ENCODE peak calls at places on chromosomes 16 and 17, in six cellular contexts. G, D, H, Q, F and S are unnamed samples.

GRCh38 chr17:65355246-65355645 is 206.2 kb downstream of the AXIN2 start:
- DNase-seq in F (no peak), Q (no peak), G (no peak), D (no peak), H (no peak), S (no peak)

GRCh38 chr17:16349461-16349860 is 3.8 kb downstream of the CENPV start:
- DNase-seq in Q (no peak), H (no peak), F (no peak), D (no peak), G (no peak), S (no peak)

GRCh38 chr17:4514206-4514605 is 15.5 kb downstream of the SPNS2 start:
- DNase-seq in G (no peak), F (no peak), Q (no peak), D (no peak), H (no peak), S (no peak)

GRCh38 chr17:76972046-76972641 is 103.9 kb downstream of the MGAT5B start:
- DNase-seq in H (no peak), F (no peak), G (no peak), D (no peak), Q (no peak), S (no peak)

GRCh38 chr16:19001788-19002187 is 18.1 kb downstream of the TMC7 start:
- DNase-seq in Q (peak; percentile 75), D (no peak), H (no peak), F (peak; percentile 72), G (no peak), S (no peak)

GRCh38 chr17:16304832-16305231 is 48.4 kb downstream of the CENPV start:
- DNase-seq in Q (peak; percentile 25), G (peak; percentile 3), H (peak; percentile 25), D (peak; percentile 40), F (no peak), S (no peak)

GRCh38 chr16:50702725-50703124 is 9.3 kb downstream of the NOD2 start:
- DNase-seq in Q (no peak), F (no peak), D (no peak), G (no peak), H (no peak), S (no peak)

GRCh38 chr16:75286996-75287395 is 35.6 kb upstream of the BCAR1 start:
- DNase-seq in Q (no peak), D (no peak), H (no peak), F (no peak), G (no peak), S (no peak)

GRCh38 chr16:55622930-55623561 is 32.7 kb upstream of the SLC6A2 start:
- DNase-seq in H (peak; percentile 13), G (no peak), D (no peak), Q (no peak), F (peak; percentile 25), S (no peak)

GRCh38 chr17:40726919-40727318 is 23.4 kb upstream of the KRT24 start:
- DNase-seq in F (no peak), G (no peak), Q (no peak), H (no peak), D (peak; percentile 8), S (no peak)

GRCh38 chr17:3982541-3983017 is 18.3 kb upstream of the ATP2A3 start:
- DNase-seq in Q (no peak), H (no peak), D (no peak), G (no peak), F (no peak), S (no peak)

GRCh38 chr16:29784901-29785500 is 5.5 kb upstream of the KIF22 start:
- DNase-seq in D (peak; percentile 80), H (peak; percentile 76), F (no peak), G (no peak), Q (peak; percentile 73), S (peak; percentile 42)

GRCh38 chr16:56912746-56913703 is 18.9 kb upstream of the HERPUD1 start:
- DNase-seq in D (no peak), Q (peak; percentile 85), F (no peak), G (no peak), H (no peak), S (no peak)

GRCh38 chr17:9937901-9938300 is 32.8 kb upstream of the RCVRN start:
- DNase-seq in D (no peak), H (no peak), G (no peak), F (no peak), Q (no peak), S (no peak)

GRCh38 chr17:49931416-49931815 is 37.6 kb upstream of the DLX4 start:
- DNase-seq in G (no peak), Q (no peak), H (no peak), F (no peak), D (no peak), S (no peak)

GRCh38 chr16:6541262-6541661 is 791.4 kb upstream of the RBFOX1 start:
- DNase-seq in Q (no peak), D (no peak), F (no peak), H (no peak), G (no peak), S (no peak)

GRCh38 chr17:9098242-9098641 is 76.9 kb downstream of the NTN1 start:
- DNase-seq in F (no peak), D (no peak), G (no peak), H (no peak), Q (no peak), S (no peak)

GRCh38 chr16:85245307-85246172 is 133.3 kb upstream of the CIBAR2 start:
- DNase-seq in F (peak; percentile 55), G (peak; percentile 63), D (peak; percentile 55), Q (peak; percentile 67), H (peak; percentile 74), S (peak; percentile 59)

GRCh38 chr17:62892870-62893338 is 73.1 kb upstream of the TANC2 start:
- DNase-seq in H (no peak), Q (peak; percentile 81), F (peak; percentile 32), G (no peak), D (peak; percentile 26), S (peak; percentile 12)

GRCh38 chr16:84175351-84176081 is 11.3 kb downstream of the TAF1C start:
- DNase-seq in Q (no peak), D (peak; percentile 48), G (peak; percentile 70), H (peak; percentile 73), F (no peak), S (peak; percentile 51)

GRCh38 chr17:63150994-63151464 is 185.0 kb downstream of the TANC2 start:
- DNase-seq in F (peak; percentile 61), Q (no peak), D (no peak), H (peak; percentile 30), G (peak; percentile 84), S (no peak)

GRCh38 chr16:66446737-66447136 is 19.6 kb downstream of the BEAN1 start:
- DNase-seq in G (no peak), D (no peak), H (no peak), Q (no peak), F (no peak), S (no peak)

GRCh38 chr17:74130841-74131240 is 72.6 kb upstream of the RPL38 start:
- DNase-seq in H (no peak), G (no peak), F (no peak), D (no peak), Q (no peak), S (no peak)

GRCh38 chr16:51326131-51326856 is 175.2 kb upstream of the SALL1 start:
- DNase-seq in F (peak; percentile 93), Q (peak; percentile 60), H (no peak), G (no peak), D (no peak), S (no peak)

GRCh38 chr16:1871974-1872635 is at the start of gene MEIOB:
- DNase-seq in D (no peak), H (peak; percentile 70), G (peak; percentile 56), F (no peak), Q (peak; percentile 10), S (no peak)

GRCh38 chr16:21663889-21664647 is at the start of gene OTOA:
- DNase-seq in Q (no peak), G (no peak), D (peak; percentile 24), H (peak; percentile 34), F (no peak), S (no peak)

GRCh38 chr16:23436992-23437391 is 16.0 kb downstream of the COG7 start:
- DNase-seq in Q (no peak), H (no peak), G (no peak), D (no peak), F (no peak), S (no peak)

GRCh38 chr16:85453701-85454100 is 159.4 kb upstream of the GSE1 start:
- DNase-seq in G (no peak), D (no peak), Q (no peak), F (no peak), H (no peak), S (no peak)

GRCh38 chr17:44121206-44121605 is 2.2 kb downstream of the HDAC5 start:
- DNase-seq in D (no peak), F (no peak), H (no peak), G (no peak), Q (no peak), S (no peak)